ENCODE peak calls at places on chromosomes 3 and 15, in eight cellular contexts. F is stimulated activated CD8-positive, alpha-beta memory T cell treated with anti-CD3 and anti-CD28 coated beads, Interleukin-4, amount 100 ng/mL, for 1 hour; E is GM23338; I is coronary artery; Z is skeletal muscle cell; G is NCI-H1417; S is anterior cingulate cortex; J is transverse colon. L is an unnamed sample.

GRCh38 chr3:51682079-51682478 is 11.0 kb downstream of the TEX264 start:
- DNase-seq in F (peak), E (peak), I (no peak), Z (peak), G (peak), S (peak), J (peak), L (peak)

GRCh38 chr15:36373549-36373948 is 205.9 kb upstream of the CDIN1 start:
- DNase-seq in F (no peak), E (no peak), I (no peak), Z (no peak), G (no peak), S (no peak), J (no peak), L (no peak)

GRCh38 chr3:38471260-38471857 is 17.7 kb downstream of the ACVR2B start:
- DNase-seq in F (no peak), E (no peak), I (no peak), Z (no peak), G (no peak), S (no peak), J (no peak), L (no peak)

GRCh38 chr3:188491276-188491687 is 337.3 kb downstream of the LPP start:
- DNase-seq in F (no peak), E (no peak), I (no peak), Z (peak), G (peak), S (no peak), J (no peak), L (peak)

GRCh38 chr15:40137011-40137906 is 23.6 kb upstream of the BUB1B start:
- DNase-seq in F (no peak), E (peak), I (no peak), Z (no peak), G (peak), S (no peak), J (no peak), L (no peak)

GRCh38 chr3:172853911-172854648 is 103.6 kb downstream of the ECT2 start:
- DNase-seq in F (no peak), E (peak), I (no peak), Z (no peak), G (no peak), S (no peak), J (no peak), L (no peak)

GRCh38 chr3:129344540-129345220 is 66.0 kb downstream of the HMCES start:
- DNase-seq in F (no peak), E (peak), I (no peak), Z (no peak), G (no peak), S (no peak), J (no peak), L (peak)

GRCh38 chr15:86125775-86126174 is 46.1 kb downstream of the AGBL1 start:
- DNase-seq in F (no peak), E (no peak), I (no peak), Z (no peak), G (peak), S (no peak), J (no peak), L (no peak)

GRCh38 chr3:127195417-127195816 is 2.5 kb downstream of the PRR23E start:
- DNase-seq in F (no peak), E (no peak), I (peak), Z (no peak), G (no peak), S (no peak), J (no peak), L (no peak)

GRCh38 chr3:110750201-110750600 is 321.4 kb upstream of the NECTIN3 start:
- DNase-seq in F (no peak), E (no peak), I (no peak), Z (peak), G (peak), S (no peak), J (no peak), L (no peak)

GRCh38 chr15:69813881-69814280 is 283.8 kb downstream of the TLE3 start:
- DNase-seq in F (no peak), E (no peak), I (no peak), Z (no peak), G (no peak), S (no peak), J (no peak), L (no peak)

GRCh38 chr3:129461022-129461421 is 21.0 kb downstream of the IFT122 start:
- DNase-seq in F (no peak), E (no peak), I (no peak), Z (no peak), G (no peak), S (no peak), J (no peak), L (no peak)

GRCh38 chr15:40217166-40217785 is 21.6 kb upstream of the PAK6 start:
- DNase-seq in F (no peak), E (peak), I (no peak), Z (peak), G (peak), S (no peak), J (peak), L (peak)

GRCh38 chr3:139473155-139473771 is 3.1 kb downstream of the RBP2 start:
- DNase-seq in F (no peak), E (no peak), I (no peak), Z (no peak), G (no peak), S (no peak), J (peak), L (no peak)

GRCh38 chr3:169085827-169086226 is 577.7 kb downstream of the MECOM start:
- DNase-seq in F (no peak), E (peak), I (no peak), Z (peak), G (no peak), S (no peak), J (no peak), L (peak)

GRCh38 chr3:148106062-148106461 is 591.6 kb upstream of the AGTR1 start:
- DNase-seq in F (no peak), E (no peak), I (no peak), Z (no peak), G (no peak), S (no peak), J (no peak), L (no peak)

GRCh38 chr3:71512000-71512399 is 71.5 kb downstream of the FOXP1 start:
- DNase-seq in F (no peak), E (peak), I (no peak), Z (no peak), G (no peak), S (no peak), J (peak), L (no peak)

GRCh38 chr3:167732313-167733065 is 2.2 kb downstream of the PDCD10 start:
- DNase-seq in F (no peak), E (no peak), I (no peak), Z (no peak), G (no peak), S (no peak), J (no peak), L (no peak)

GRCh38 chr15:66608159-66608558 is 42.4 kb upstream of the LCTL start:
- DNase-seq in F (no peak), E (no peak), I (no peak), Z (no peak), G (no peak), S (no peak), J (no peak), L (no peak)

GRCh38 chr3:71488391-71488809 is 95.1 kb downstream of the FOXP1 start:
- DNase-seq in F (no peak), E (no peak), I (no peak), Z (no peak), G (peak), S (no peak), J (no peak), L (no peak)

GRCh38 chr15:32029409-32029861 is 880 bp upstream of the CHRNA7 start:
- DNase-seq in F (no peak), E (peak), I (no peak), Z (no peak), G (peak), S (peak), J (peak), L (no peak)

GRCh38 chr15:72341361-72341760 is 21.4 kb upstream of the CELF6 start:
- DNase-seq in F (no peak), E (peak), I (no peak), Z (no peak), G (peak), S (no peak), J (no peak), L (no peak)

GRCh38 chr3:169760479-169760878 is 4.4 kb downstream of the TERC start:
- DNase-seq in F (no peak), E (no peak), I (no peak), Z (no peak), G (no peak), S (no peak), J (no peak), L (no peak)

GRCh38 chr3:157493627-157494550 is 9.3 kb downstream of the VEPH1 start:
- DNase-seq in F (no peak), E (peak), I (no peak), Z (no peak), G (peak), S (no peak), J (no peak), L (no peak)

GRCh38 chr3:36494461-36495109 is 114.3 kb downstream of the STAC start:
- DNase-seq in F (no peak), E (no peak), I (no peak), Z (peak), G (peak), S (no peak), J (peak), L (no peak)